ENCODE peak calls at places on chromosomes 16 and 17, in four cellular contexts. S, Z, N and K are unnamed samples.

GRCh38 chr16:52603015-52603414 is 56.1 kb upstream of the TOX3 start:
- DNase-seq in S (no peak), Z (peak; percentile 60), N (no peak), K (no peak)

GRCh38 chr16:86501989-86502855 is 8.1 kb upstream of the FOXF1 start:
- DNase-seq in S (no peak), Z (no peak), N (no peak), K (no peak)

GRCh38 chr17:65670667-65671371 is 109.4 kb upstream of the AXIN2 start:
- DNase-seq in S (no peak), Z (no peak), N (no peak), K (no peak)

GRCh38 chr17:48427598-48427997 is 2.4 kb downstream of the SKAP1 start:
- DNase-seq in S (no peak), Z (no peak), N (no peak), K (no peak)

GRCh38 chr17:73028311-73028755 is 64.2 kb downstream of the SLC39A11 start:
- DNase-seq in S (no peak), Z (no peak), N (no peak), K (no peak)

GRCh38 chr17:8153550-8153956 is 1.3 kb upstream of the PER1 start:
- DNase-seq in S (no peak), Z (peak; percentile 92), N (peak; percentile 94), K (no peak)

GRCh38 chr16:85330694-85331188 is 218.5 kb upstream of the CIBAR2 start:
- DNase-seq in S (no peak), Z (peak; percentile 59), N (no peak), K (peak; percentile 91)

GRCh38 chr17:67212231-67212630 is 32.8 kb downstream of the HELZ start:
- DNase-seq in S (no peak), Z (no peak), N (no peak), K (peak; percentile 19)

GRCh38 chr17:44941712-44942331 is 5.8 kb downstream of the KIF18B start:
- DNase-seq in S (no peak), Z (no peak), N (no peak), K (no peak)

GRCh38 chr16:47143677-47144558 is at the start of gene NETO2:
- DNase-seq in S (no peak), Z (peak; percentile 51), N (peak; percentile 64), K (peak; percentile 68)

GRCh38 chr16:88706965-88707871 is 915 bp downstream of the CTU2 start:
- DNase-seq in S (no peak), Z (no peak), N (no peak), K (no peak)

GRCh38 chr17:27105636-27106035 is 188.3 kb upstream of the WSB1 start:
- DNase-seq in S (no peak), Z (no peak), N (no peak), K (no peak)

GRCh38 chr16:9428355-9429005 is 337.0 kb downstream of the HAPSTR1 start:
- DNase-seq in S (no peak), Z (no peak), N (no peak), K (no peak)

GRCh38 chr17:80129006-80129565 is 17.8 kb downstream of the EIF4A3 start:
- DNase-seq in S (no peak), Z (no peak), N (no peak), K (no peak)

GRCh38 chr17:16929757-16930520 is 42.0 kb downstream of the TNFRSF13B start:
- DNase-seq in S (no peak), Z (no peak), N (no peak), K (no peak)

GRCh38 chr16:72989203-72989991 is 58.5 kb downstream of the ZFHX3 start:
- DNase-seq in S (no peak), Z (peak; percentile 47), N (peak; percentile 78), K (no peak)

GRCh38 chr16:179431-179830 is 828 bp upstream of the HBQ1 start:
- DNase-seq in S (no peak), Z (no peak), N (no peak), K (no peak)

GRCh38 chr17:50359005-50359699 is 13.2 kb downstream of the XYLT2 start:
- DNase-seq in S (no peak), Z (no peak), N (no peak), K (no peak)

GRCh38 chr17:31744541-31744951 is 114.5 kb downstream of the COPRS start:
- DNase-seq in S (no peak), Z (no peak), N (no peak), K (no peak)
- H3K4me1 ChIP-seq in S (peaks cover 3% of the 10 kb centered on the region), Z (no peaks in the 10 kb centered on the region), N (peaks cover 9% of the 10 kb centered on the region), K (peaks cover 8% of the 10 kb centered on the region)

GRCh38 chr17:75590314-75590761 is 2.7 kb downstream of the MYO15B start:
- DNase-seq in S (no peak), Z (no peak), N (no peak), K (no peak)
- H3K4me3 ChIP-seq in S (no peak overlapping the region), Z (no peak overlapping the region), N (no peak overlapping the region), K (no peak overlapping the region)

GRCh38 chr16:4158143-4159093 is 42.2 kb upstream of the ADCY9 start:
- DNase-seq in S (no peak), Z (no peak), N (no peak), K (no peak)

GRCh38 chr16:4157376-4157825 is 41.2 kb upstream of the ADCY9 start:
- DNase-seq in S (no peak), Z (no peak), N (no peak), K (no peak)

GRCh38 chr16:4159726-4160125 is 43.5 kb upstream of the ADCY9 start:
- DNase-seq in S (no peak), Z (no peak), N (no peak), K (no peak)

GRCh38 chr16:4160663-4161436 is 44.6 kb upstream of the ADCY9 start:
- DNase-seq in S (no peak), Z (no peak), N (no peak), K (no peak)
- TF ChIP-seq CTCF in S (peak; percentile 24), Z (no peak), N (no peak), K (peak; percentile 4)

GRCh38 chr17:76188213-76189060 is 47.4 kb upstream of the FOXJ1 start:
- DNase-seq in S (no peak), Z (no peak), N (no peak), K (no peak)
- H3K4me1 ChIP-seq in S (no peaks in the 10 kb centered on the region), Z (no peaks in the 10 kb centered on the region), N (no peaks in the 10 kb centered on the region), K (peaks cover 3% of the 10 kb centered on the region)

GRCh38 chr16:50265716-50266336 is 525 bp upstream of the ADCY7 start:
- DNase-seq in S (no peak), Z (no peak), N (no peak), K (no peak)

GRCh38 chr16:50267651-50268050 is 1.3 kb downstream of the ADCY7 start:
- DNase-seq in S (no peak), Z (no peak), N (no peak), K (no peak)

GRCh38 chr16:50266337-50267091 is at the start of gene ADCY7:
- DNase-seq in S (no peak), Z (peak; percentile 36), N (peak; percentile 88), K (peak; percentile 87)

GRCh38 chr16:50268352-50268751 is 2.0 kb downstream of the ADCY7 start:
- DNase-seq in S (no peak), Z (no peak), N (no peak), K (no peak)

DNA sequence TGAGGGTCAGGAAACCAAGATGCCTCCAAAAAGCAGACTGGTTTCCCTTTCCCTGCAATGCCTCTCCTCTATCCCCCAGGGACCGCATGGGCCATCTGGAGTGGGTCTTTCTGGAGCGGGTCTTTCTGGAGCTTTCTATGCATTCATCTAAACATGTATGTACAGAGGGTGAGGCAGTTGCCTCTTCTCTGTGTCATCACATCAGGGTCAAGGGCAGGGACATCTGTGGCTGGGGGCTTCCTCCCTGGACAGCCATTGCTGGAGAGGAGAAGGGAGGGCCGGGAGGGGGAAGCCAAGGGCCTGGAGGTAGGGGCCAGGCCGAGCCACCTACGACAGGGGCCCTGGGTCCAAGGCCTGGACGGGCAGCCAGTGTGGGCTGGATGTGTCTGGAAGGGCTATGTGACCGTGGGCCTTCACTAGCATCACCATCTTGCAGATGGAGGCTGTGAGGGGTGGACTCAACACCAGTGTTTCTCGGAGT is 840 bp downstream of the ADCY7 start:
- DNase-seq in S (no peak), Z (no peak), N (no peak), K (no peak)
- H3K4me3 ChIP-seq in S (no peak overlapping the region), Z (no peak overlapping the region), N (no peak overlapping the region), K (no peak overlapping the region)

DNA sequence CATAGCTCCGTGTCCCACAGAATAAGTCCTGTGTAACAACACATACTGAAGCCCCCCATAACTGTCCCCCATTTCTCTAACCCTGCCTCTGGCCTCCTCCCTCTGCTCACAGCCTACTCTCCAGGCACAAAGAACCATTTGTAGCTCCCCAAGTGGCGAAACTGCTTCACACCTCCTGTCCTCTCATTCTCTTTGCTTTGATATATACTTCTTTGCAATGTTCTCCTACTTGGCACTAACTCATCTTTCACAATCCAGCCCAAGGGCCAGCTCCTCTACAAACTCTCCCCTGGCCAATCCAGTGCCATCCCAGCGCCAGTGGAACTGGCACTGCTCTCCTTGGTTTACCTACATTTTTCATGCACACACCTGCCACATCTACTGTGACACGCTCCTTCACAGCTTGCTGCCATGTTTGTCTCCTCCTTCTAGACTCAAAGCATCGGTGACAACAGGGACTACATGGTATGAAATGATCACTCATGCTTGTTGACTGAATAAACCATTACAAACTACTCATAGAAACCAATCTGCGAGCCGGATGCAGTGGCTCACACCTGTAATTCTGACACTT is 12.8 kb downstream of the CYTH1 start:
- DNase-seq in S (no peak), Z (no peak), N (no peak), K (peak; percentile 43)
- TF ChIP-seq CTCF in S (peak; percentile 41), Z (no peak), N (no peak), K (no peak)

DNA sequence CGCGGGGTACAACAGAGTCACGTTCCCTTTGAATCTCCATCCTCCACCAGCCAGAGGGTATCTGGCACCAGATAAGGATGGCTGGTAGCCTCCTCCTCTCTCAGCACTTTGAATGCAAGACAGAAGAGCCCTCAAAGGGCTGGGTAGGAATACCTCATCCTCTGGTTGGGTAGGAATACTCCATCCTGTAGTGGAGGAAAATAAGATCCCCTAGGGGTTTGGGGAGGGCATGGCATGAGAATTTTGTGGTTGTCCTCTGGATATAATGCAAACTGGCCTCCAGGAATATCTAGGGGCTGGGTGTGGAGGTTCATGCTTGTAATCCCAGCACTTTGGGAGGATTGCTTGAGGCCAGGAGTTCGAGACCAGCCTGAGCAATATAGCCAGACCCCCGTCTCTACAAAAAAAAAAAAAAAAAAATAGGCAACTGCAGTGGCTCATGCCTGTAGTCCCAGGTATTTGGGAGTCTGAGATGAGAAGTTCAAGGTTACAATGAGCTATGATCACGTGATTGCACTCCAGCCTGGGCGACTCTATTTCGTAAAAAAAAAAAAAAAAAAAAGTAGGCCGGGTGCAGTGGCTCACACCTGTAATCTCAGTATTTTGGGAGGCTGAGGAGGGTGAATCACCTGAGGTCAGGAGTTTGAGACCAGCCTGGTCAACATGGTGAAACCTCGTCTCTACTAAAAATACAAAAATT is 2.7 kb downstream of the IGFBP4 start:
- DNase-seq in S (no peak), Z (no peak), N (no peak), K (peak; percentile 47)
- H3K4me1 ChIP-seq in S (peaks cover 27% of the 10 kb centered on the region), Z (peaks cover 47% of the 10 kb centered on the region), N (peaks cover 20% of the 10 kb centered on the region), K (peaks cover 17% of the 10 kb centered on the region)

GRCh38 chr16:65124596-65124995 is 2.7 kb upstream of the CDH11 start:
- DNase-seq in S (no peak), Z (no peak), N (no peak), K (no peak)
- H3K4me3 ChIP-seq in S (no peak overlapping the region), Z (no peak overlapping the region), N (no peak overlapping the region), K (no peak overlapping the region)